ENCODE peak calls at places on chromosomes 1 and 21, in five cellular contexts. Y is transverse colon, M is EL, A is right atrium auricular region, T is NCI-H1092. D is an unnamed sample.

GRCh38 chr1:115469703-115470476 is 131.8 kb upstream of the NGF start:
- DNase-seq in T (no peak), M (peak), Y (peak), A (peak), D (no peak)

GRCh38 chr1:60622486-60622885 is 459.9 kb upstream of the NFIA start:
- DNase-seq in A (no peak), M (no peak), Y (no peak), T (no peak), D (no peak)

GRCh38 chr1:26189751-26190275 is 589 bp upstream of the CATSPER4 start:
- DNase-seq in T (no peak), Y (no peak), A (no peak), M (no peak), D (no peak)

GRCh38 chr1:9996624-9997582 is at the start of gene RBP7:
- DNase-seq in Y (peak), M (peak), A (no peak), T (no peak), D (no peak)

GRCh38 chr1:90821793-90822359 is 104.8 kb upstream of the BARHL2 start:
- DNase-seq in A (no peak), T (no peak), Y (no peak), M (no peak), D (no peak)

GRCh38 chr1:25033828-25034451 is 103.9 kb upstream of the RUNX3 start:
- DNase-seq in T (no peak), M (no peak), A (no peak), Y (peak), D (no peak)

GRCh38 chr21:42661688-42662429 is 8.4 kb downstream of the PDE9A start:
- DNase-seq in T (no peak), M (no peak), Y (no peak), A (no peak), D (no peak)

GRCh38 chr1:25971044-25971881 is 26.6 kb downstream of the PAFAH2 start:
- DNase-seq in Y (no peak), A (no peak), M (no peak), T (no peak), D (no peak)

GRCh38 chr1:18632711-18633427 is 2.2 kb downstream of the PAX7 start:
- DNase-seq in Y (no peak), M (no peak), T (peak), A (no peak), D (no peak)

GRCh38 chr1:182377175-182377574 is 14.4 kb downstream of the GLUL start:
- DNase-seq in T (no peak), Y (no peak), M (no peak), A (no peak), D (no peak)

GRCh38 chr1:205183676-205184335 is 27.7 kb downstream of the DSTYK start:
- DNase-seq in Y (no peak), A (no peak), T (no peak), M (no peak), D (no peak)

GRCh38 chr1:177210071-177210470 is 39.3 kb downstream of the BRINP2 start:
- DNase-seq in M (no peak), Y (no peak), T (no peak), A (no peak), D (no peak)

GRCh38 chr1:149967041-149967440 is 30.4 kb upstream of the MTMR11 start:
- DNase-seq in M (no peak), A (no peak), Y (no peak), T (no peak), D (no peak)

GRCh38 chr21:34521561-34521960 is 9.6 kb upstream of the KCNE1 start:
- DNase-seq in Y (no peak), T (no peak), A (no peak), M (no peak), D (no peak)

D was measured in pulmonary artery endothelial cell.